ENCODE peak calls at places on chromosomes 12 and 14, in nine cellular contexts. One of them, this sample, is unnamed.

GRCh38 chr12:93107943-93108342 is 178.8 kb upstream of the EEA1 start:
- DNase-seq in uterus: no peak
- DNase-seq in astrocyte: no peak
- DNase-seq in cardiac fibroblast: no peak
- DNase-seq in coronary artery: no peak
- DNase-seq in cardiac muscle cell: no peak
- DNase-seq in choroid plexus epithelial cell: no peak
- DNase-seq in A549: no peak
- DNase-seq in mucosa of descending colon: no peak
- DNase-seq in this sample: no peak

GRCh38 chr14:55802986-55803431 is 223.0 kb downstream of the KTN1 start:
- DNase-seq in uterus: no peak
- DNase-seq in astrocyte: peak
- DNase-seq in cardiac fibroblast: no peak
- DNase-seq in coronary artery: no peak
- DNase-seq in cardiac muscle cell: no peak
- DNase-seq in choroid plexus epithelial cell: peak
- DNase-seq in A549: peak
- DNase-seq in mucosa of descending colon: no peak
- DNase-seq in this sample: peak

GRCh38 chr12:80936353-80936641 is 1.4 kb downstream of the LIN7A start:
- DNase-seq in uterus: no peak
- DNase-seq in astrocyte: no peak
- DNase-seq in cardiac fibroblast: no peak
- DNase-seq in coronary artery: no peak
- DNase-seq in cardiac muscle cell: peak
- DNase-seq in choroid plexus epithelial cell: peak
- DNase-seq in A549: no peak
- DNase-seq in mucosa of descending colon: no peak
- DNase-seq in this sample: no peak

GRCh38 chr12:105748806-105749600 is 389.8 kb downstream of the NUAK1 start:
- DNase-seq in uterus: peak
- DNase-seq in astrocyte: peak
- DNase-seq in cardiac fibroblast: peak
- DNase-seq in coronary artery: peak
- DNase-seq in cardiac muscle cell: no peak
- DNase-seq in choroid plexus epithelial cell: peak
- DNase-seq in A549: no peak
- DNase-seq in mucosa of descending colon: no peak
- DNase-seq in this sample: no peak

GRCh38 chr12:117408161-117408791 is 46.9 kb upstream of the NOS1 start:
- DNase-seq in uterus: no peak
- DNase-seq in astrocyte: peak
- DNase-seq in cardiac fibroblast: peak
- DNase-seq in coronary artery: no peak
- DNase-seq in cardiac muscle cell: peak
- DNase-seq in choroid plexus epithelial cell: peak
- DNase-seq in A549: no peak
- DNase-seq in mucosa of descending colon: peak
- DNase-seq in this sample: peak

GRCh38 chr14:97107070-97107469 is 309.9 kb downstream of the VRK1 start:
- DNase-seq in uterus: no peak
- DNase-seq in astrocyte: no peak
- DNase-seq in cardiac fibroblast: no peak
- DNase-seq in coronary artery: no peak
- DNase-seq in cardiac muscle cell: no peak
- DNase-seq in choroid plexus epithelial cell: no peak
- DNase-seq in A549: peak
- DNase-seq in mucosa of descending colon: no peak
- DNase-seq in this sample: no peak

GRCh38 chr12:24133385-24133784 is 183.9 kb upstream of the SOX5 start:
- DNase-seq in uterus: no peak
- DNase-seq in astrocyte: no peak
- DNase-seq in cardiac fibroblast: no peak
- DNase-seq in coronary artery: no peak
- DNase-seq in cardiac muscle cell: no peak
- DNase-seq in choroid plexus epithelial cell: no peak
- DNase-seq in A549: no peak
- DNase-seq in mucosa of descending colon: no peak
- DNase-seq in this sample: no peak

GRCh38 chr14:102020058-102020971 is 55.9 kb downstream of the DYNC1H1 start:
- DNase-seq in uterus: no peak
- DNase-seq in astrocyte: peak
- DNase-seq in cardiac fibroblast: no peak
- DNase-seq in coronary artery: no peak
- DNase-seq in cardiac muscle cell: no peak
- DNase-seq in choroid plexus epithelial cell: peak
- DNase-seq in A549: no peak
- DNase-seq in mucosa of descending colon: no peak
- DNase-seq in this sample: no peak

GRCh38 chr12:22625671-22626251 is 790 bp downstream of the ETNK1 start:
- DNase-seq in uterus: no peak
- DNase-seq in astrocyte: peak
- DNase-seq in cardiac fibroblast: peak
- DNase-seq in coronary artery: peak
- DNase-seq in cardiac muscle cell: peak
- DNase-seq in choroid plexus epithelial cell: peak
- DNase-seq in A549: peak
- DNase-seq in mucosa of descending colon: peak
- DNase-seq in this sample: no peak

GRCh38 chr14:30125322-30125944 is 197.8 kb upstream of the PRKD1 start:
- DNase-seq in uterus: no peak
- DNase-seq in astrocyte: no peak
- DNase-seq in cardiac fibroblast: no peak
- DNase-seq in coronary artery: no peak
- DNase-seq in cardiac muscle cell: no peak
- DNase-seq in choroid plexus epithelial cell: no peak
- DNase-seq in A549: no peak
- DNase-seq in mucosa of descending colon: no peak
- DNase-seq in this sample: no peak

GRCh38 chr14:64186231-64187129 is 107.7 kb downstream of the ESR2 start:
- DNase-seq in uterus: no peak
- DNase-seq in astrocyte: no peak
- DNase-seq in cardiac fibroblast: no peak
- DNase-seq in coronary artery: no peak
- DNase-seq in cardiac muscle cell: peak
- DNase-seq in choroid plexus epithelial cell: no peak
- DNase-seq in A549: no peak
- DNase-seq in mucosa of descending colon: no peak
- DNase-seq in this sample: no peak

GRCh38 chr14:93207468-93208308 is 632 bp downstream of the UBR7 start:
- DNase-seq in uterus: peak
- DNase-seq in astrocyte: peak
- DNase-seq in cardiac fibroblast: peak
- DNase-seq in coronary artery: no peak
- DNase-seq in cardiac muscle cell: peak
- DNase-seq in choroid plexus epithelial cell: peak
- DNase-seq in A549: peak
- DNase-seq in mucosa of descending colon: no peak
- DNase-seq in this sample: no peak

GRCh38 chr12:120620624-120621023 is 19.8 kb upstream of the CABP1 start:
- DNase-seq in uterus: no peak
- DNase-seq in astrocyte: no peak
- DNase-seq in cardiac fibroblast: no peak
- DNase-seq in coronary artery: no peak
- DNase-seq in cardiac muscle cell: no peak
- DNase-seq in choroid plexus epithelial cell: no peak
- DNase-seq in A549: no peak
- DNase-seq in mucosa of descending colon: peak
- DNase-seq in this sample: no peak

GRCh38 chr12:24562761-24563392 is 386.0 kb downstream of the BCAT1 start:
- DNase-seq in uterus: peak
- DNase-seq in astrocyte: peak
- DNase-seq in cardiac fibroblast: peak
- DNase-seq in coronary artery: no peak
- DNase-seq in cardiac muscle cell: peak
- DNase-seq in choroid plexus epithelial cell: peak
- DNase-seq in A549: peak
- DNase-seq in mucosa of descending colon: peak
- DNase-seq in this sample: no peak

GRCh38 chr12:23945249-23945648 is 4.2 kb downstream of the SOX5 start:
- DNase-seq in uterus: no peak
- DNase-seq in astrocyte: no peak
- DNase-seq in cardiac fibroblast: no peak
- DNase-seq in coronary artery: no peak
- DNase-seq in cardiac muscle cell: no peak
- DNase-seq in choroid plexus epithelial cell: no peak
- DNase-seq in A549: no peak
- DNase-seq in mucosa of descending colon: no peak
- DNase-seq in this sample: no peak

GRCh38 chr12:42094277-42094676 is 50.4 kb downstream of the GXYLT1 start:
- DNase-seq in uterus: no peak
- DNase-seq in astrocyte: peak
- DNase-seq in cardiac fibroblast: peak
- DNase-seq in coronary artery: no peak
- DNase-seq in cardiac muscle cell: no peak
- DNase-seq in choroid plexus epithelial cell: peak
- DNase-seq in A549: no peak
- DNase-seq in mucosa of descending colon: no peak
- DNase-seq in this sample: no peak

GRCh38 chr12:90106568-90106967 is 397.9 kb upstream of the ATP2B1 start:
- DNase-seq in uterus: no peak
- DNase-seq in astrocyte: no peak
- DNase-seq in cardiac fibroblast: no peak
- DNase-seq in coronary artery: no peak
- DNase-seq in cardiac muscle cell: no peak
- DNase-seq in choroid plexus epithelial cell: no peak
- DNase-seq in A549: no peak
- DNase-seq in mucosa of descending colon: no peak
- DNase-seq in this sample: no peak

GRCh38 chr12:90100619-90101018 is 392.0 kb upstream of the ATP2B1 start:
- DNase-seq in uterus: no peak
- DNase-seq in astrocyte: no peak
- DNase-seq in cardiac fibroblast: no peak
- DNase-seq in coronary artery: no peak
- DNase-seq in cardiac muscle cell: no peak
- DNase-seq in choroid plexus epithelial cell: no peak
- DNase-seq in A549: no peak
- DNase-seq in mucosa of descending colon: no peak
- DNase-seq in this sample: no peak

GRCh38 chr12:90099288-90099687 is 390.6 kb upstream of the ATP2B1 start:
- DNase-seq in uterus: no peak
- DNase-seq in astrocyte: peak
- DNase-seq in cardiac fibroblast: no peak
- DNase-seq in coronary artery: no peak
- DNase-seq in cardiac muscle cell: no peak
- DNase-seq in choroid plexus epithelial cell: peak
- DNase-seq in A549: no peak
- DNase-seq in mucosa of descending colon: no peak
- DNase-seq in this sample: no peak

GRCh38 chr12:90098132-90098779 is 389.6 kb upstream of the ATP2B1 start:
- DNase-seq in uterus: no peak
- DNase-seq in astrocyte: peak
- DNase-seq in cardiac fibroblast: no peak
- DNase-seq in coronary artery: no peak
- DNase-seq in cardiac muscle cell: peak
- DNase-seq in choroid plexus epithelial cell: peak
- DNase-seq in A549: no peak
- DNase-seq in mucosa of descending colon: no peak
- DNase-seq in this sample: no peak

GRCh38 chr12:90102957-90103652 is 394.5 kb upstream of the ATP2B1 start:
- DNase-seq in uterus: no peak
- DNase-seq in astrocyte: peak
- DNase-seq in cardiac fibroblast: peak
- DNase-seq in coronary artery: no peak
- DNase-seq in cardiac muscle cell: peak
- DNase-seq in choroid plexus epithelial cell: peak
- DNase-seq in A549: peak
- DNase-seq in mucosa of descending colon: peak
- DNase-seq in this sample: peak
- TF ChIP-seq CTCF in uterus: peak
- TF ChIP-seq CTCF in astrocyte: peak
- TF ChIP-seq CTCF in cardiac fibroblast: peak
- TF ChIP-seq CTCF in coronary artery: no peak
- TF ChIP-seq CTCF in cardiac muscle cell: peak
- TF ChIP-seq CTCF in choroid plexus epithelial cell: peak
- TF ChIP-seq CTCF in A549: peak
- TF ChIP-seq CTCF in mucosa of descending colon: peak
- TF ChIP-seq CTCF in this sample: peak

GRCh38 chr14:74941676-74942097 is 13.7 kb downstream of the PGF start:
- DNase-seq in uterus: peak
- DNase-seq in astrocyte: peak
- DNase-seq in cardiac fibroblast: peak
- DNase-seq in coronary artery: no peak
- DNase-seq in cardiac muscle cell: no peak
- DNase-seq in choroid plexus epithelial cell: peak
- DNase-seq in A549: no peak
- DNase-seq in mucosa of descending colon: peak
- DNase-seq in this sample: no peak
- H3K4me3 ChIP-seq in uterus: no peak
- H3K4me3 ChIP-seq in astrocyte: no peak
- H3K4me3 ChIP-seq in cardiac fibroblast: no peak
- H3K4me3 ChIP-seq in coronary artery: peak
- H3K4me3 ChIP-seq in cardiac muscle cell: no peak
- H3K4me3 ChIP-seq in choroid plexus epithelial cell: no peak
- H3K4me3 ChIP-seq in A549: no peak
- H3K4me3 ChIP-seq in mucosa of descending colon: no peak
- H3K4me3 ChIP-seq in this sample: no peak

GRCh38 chr12:131941116-131941986 is 8.4 kb upstream of the EP400 start:
- DNase-seq in uterus: no peak
- DNase-seq in astrocyte: no peak
- DNase-seq in cardiac fibroblast: no peak
- DNase-seq in coronary artery: peak
- DNase-seq in cardiac muscle cell: no peak
- DNase-seq in choroid plexus epithelial cell: no peak
- DNase-seq in A549: no peak
- DNase-seq in mucosa of descending colon: no peak
- DNase-seq in this sample: no peak
- TF ChIP-seq CTCF in uterus: no peak
- TF ChIP-seq CTCF in astrocyte: no peak
- TF ChIP-seq CTCF in cardiac fibroblast: no peak
- TF ChIP-seq CTCF in coronary artery: no peak
- TF ChIP-seq CTCF in cardiac muscle cell: no peak
- TF ChIP-seq CTCF in choroid plexus epithelial cell: no peak
- TF ChIP-seq CTCF in A549: no peak
- TF ChIP-seq CTCF in mucosa of descending colon: no peak
- TF ChIP-seq CTCF in this sample: no peak

DNA sequence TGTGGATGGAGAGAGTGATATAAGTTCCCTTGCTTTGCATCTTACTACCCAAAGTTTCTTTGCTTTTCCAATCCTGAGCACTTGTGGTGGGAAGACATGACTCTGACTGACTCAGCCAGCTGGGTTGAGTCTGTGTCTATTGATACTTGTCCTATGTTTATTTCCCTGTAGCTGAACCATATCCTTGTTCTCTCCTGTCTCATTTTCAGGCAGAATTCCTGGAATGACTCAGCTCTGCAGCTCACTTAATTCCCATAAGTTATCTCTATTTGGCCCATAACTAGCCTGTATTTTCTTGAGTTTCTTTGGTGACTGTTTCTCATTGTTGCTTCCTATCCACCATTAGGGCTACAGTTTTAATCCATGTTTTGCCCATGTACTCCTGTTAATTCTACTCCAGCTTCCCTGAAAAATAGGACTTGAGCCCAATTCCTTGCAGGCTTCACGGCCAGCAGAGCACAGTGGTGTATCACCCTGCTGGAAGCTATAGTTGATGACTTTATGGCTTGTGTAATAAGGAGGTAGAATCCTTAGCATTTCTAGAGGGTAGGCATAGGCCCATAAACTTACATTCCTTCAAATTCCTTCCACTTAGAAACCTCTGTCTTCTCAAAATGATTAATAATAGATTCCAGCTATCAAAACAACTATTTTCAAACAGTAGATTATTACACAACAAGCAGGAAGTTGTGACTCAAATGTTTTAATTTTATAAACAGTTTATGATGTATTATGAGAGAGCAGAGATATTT is 183.1 kb downstream of the TMTC3 start:
- DNase-seq in uterus: no peak
- DNase-seq in astrocyte: peak
- DNase-seq in cardiac fibroblast: peak
- DNase-seq in coronary artery: no peak
- DNase-seq in cardiac muscle cell: no peak
- DNase-seq in choroid plexus epithelial cell: peak
- DNase-seq in A549: peak
- DNase-seq in mucosa of descending colon: peak
- DNase-seq in this sample: no peak
- H3K4me3 ChIP-seq in uterus: no peak
- H3K4me3 ChIP-seq in astrocyte: no peak
- H3K4me3 ChIP-seq in cardiac fibroblast: no peak
- H3K4me3 ChIP-seq in coronary artery: no peak
- H3K4me3 ChIP-seq in cardiac muscle cell: no peak
- H3K4me3 ChIP-seq in choroid plexus epithelial cell: no peak
- H3K4me3 ChIP-seq in A549: no peak
- H3K4me3 ChIP-seq in mucosa of descending colon: no peak
- H3K4me3 ChIP-seq in this sample: no peak

This sample was measured in LNCaP clone FGC.